ENCODE peak calls at places on chromosomes 13 and 19, in four cellular contexts. Z is progenitor cell of endocrine pancreas; W is activated CD8-positive, alpha-beta T cell treated with anti-CD3 and anti-CD28 coated beads, Interleukin-2, amount 10 ng/mL, durations not matched to agents 7 days and 5 days; G is CD4-positive, CD25-positive, alpha-beta regulatory T cell. J is an unnamed sample.

GRCh38 chr13:84399320-84400085 is 517.2 kb upstream of the SLITRK1 start:
- DNase-seq in Z (no peak), W (no peak), G (no peak), J (no peak)

GRCh38 chr13:51237887-51238286 is 15.7 kb downstream of the FAM124A start:
- DNase-seq in W (no peak), G (no peak), Z (no peak), J (no peak)

GRCh38 chr13:112928958-112929777 is 39.8 kb upstream of the MCF2L start:
- DNase-seq in W (no peak), Z (no peak), G (no peak), J (peak; percentile 92)

GRCh38 chr13:111177803-111178389 is 62.8 kb downstream of the ARHGEF7 start:
- DNase-seq in W (no peak), Z (no peak), G (no peak), J (no peak)

GRCh38 chr19:3466630-3467029 is 13.7 kb downstream of the SMIM24 start:
- DNase-seq in G (no peak), W (no peak), Z (no peak), J (no peak)

GRCh38 chr13:60944863-60945262 is 470.8 kb downstream of the PCDH20 start:
- DNase-seq in G (no peak), Z (no peak), W (no peak), J (no peak)

GRCh38 chr13:58804832-58805231 is 1173.3 kb downstream of the PCDH17 start:
- DNase-seq in W (no peak), Z (no peak), G (no peak), J (no peak)

GRCh38 chr19:39307233-39307821 is 11.1 kb downstream of the IFNL1 start:
- DNase-seq in G (no peak), W (no peak), Z (peak; percentile 32), J (no peak)

GRCh38 chr19:13712767-13713201 is 51.5 kb upstream of the MRI1 start:
- DNase-seq in Z (no peak), W (no peak), G (no peak), J (no peak)

GRCh38 chr13:97127842-97128241 is 94.3 kb upstream of the MBNL2 start:
- DNase-seq in G (no peak), W (no peak), Z (no peak), J (no peak)

GRCh38 chr13:95073826-95074345 is 227.4 kb downstream of the ABCC4 start:
- DNase-seq in G (no peak), W (no peak), Z (no peak), J (no peak)

GRCh38 chr19:5826531-5827341 is 12.8 kb downstream of the FUT6 start:
- DNase-seq in W (no peak), G (no peak), Z (no peak), J (peak; percentile 90)

GRCh38 chr19:39524495-39524894 is 8.2 kb downstream of the EID2B start:
- DNase-seq in G (no peak), W (no peak), Z (no peak), J (no peak)

GRCh38 chr13:67119481-67119883 is 110.7 kb downstream of the PCDH9 start:
- DNase-seq in Z (no peak), G (no peak), W (no peak), J (no peak)

GRCh38 chr19:19021115-19021514 is 12.2 kb downstream of the SUGP2 start:
- DNase-seq in G (no peak), Z (no peak), W (no peak), J (no peak)

GRCh38 chr19:54418030-54418929 is 3.0 kb downstream of the TTYH1 start:
- DNase-seq in Z (no peak), G (peak; percentile 53), W (peak; percentile 75), J (no peak)

GRCh38 chr19:8451885-8452284 is 7.1 kb downstream of the HNRNPM start:
- DNase-seq in W (no peak), G (no peak), Z (no peak), J (no peak)

GRCh38 chr19:6767357-6768235 is at the start of gene SH2D3A:
- DNase-seq in Z (peak; percentile 86), W (peak; percentile 97), G (peak; percentile 96), J (peak; percentile 93)

GRCh38 chr19:38055040-38055439 is 148.0 kb downstream of the SIPA1L3 start:
- DNase-seq in W (no peak), G (no peak), Z (no peak), J (no peak)

GRCh38 chr19:55592391-55593090 is 6.8 kb downstream of the FIZ1 start:
- DNase-seq in W (no peak), G (no peak), Z (no peak), J (no peak)

GRCh38 chr13:109784590-109785140 is 1.7 kb downstream of the IRS2 start:
- DNase-seq in G (peak; percentile 67), Z (peak; percentile 86), W (peak; percentile 69), J (peak; percentile 88)

GRCh38 chr19:1252221-1252817 is 3.9 kb downstream of the MIDN start:
- DNase-seq in W (peak; percentile 87), G (peak; percentile 88), Z (no peak), J (peak; percentile 85)

GRCh38 chr13:59492030-59492636 is 671.6 kb downstream of the DIAPH3 start:
- DNase-seq in Z (no peak), G (no peak), W (no peak), J (no peak)

GRCh38 chr13:42539670-42540069 is 34.3 kb upstream of the TNFSF11 start:
- DNase-seq in G (no peak), W (no peak), Z (no peak), J (no peak)

GRCh38 chr19:18174983-18175382 is 1.4 kb downstream of the IFI30 start:
- DNase-seq in Z (no peak), G (no peak), W (no peak), J (no peak)